ENCODE peak calls at places on chromosomes 4 and X, in eight cellular contexts. Y is T follicular helper cell; C is fibroblast of pulmonary artery; Z is stromal cell of bone marrow; A is stimulated activated CD8-positive, alpha-beta memory T cell treated with anti-CD3 and anti-CD28 coated beads, Interleukin-4, amount 100 ng/mL, for 24 hours; M is AML-193; E is NCI-H1105; P is SHP77. S is an unnamed sample.

GRCh38 chr4:53800741-53801140 is 209.5 kb upstream of the LNX1 start:
- DNase-seq in Y (no peak), C (no peak), Z (no peak), A (no peak), M (no peak), E (no peak), P (no peak), S (no peak)

GRCh38 chrX:11555759-11556158 is 110.0 kb downstream of the ARHGAP6 start:
- DNase-seq in Y (no peak), C (peak; percentile 23), Z (no peak), A (no peak), M (no peak), E (no peak), P (no peak), S (no peak)

GRCh38 chr4:186749611-186750281 is 26.1 kb upstream of the FAT1 start:
- DNase-seq in Y (no peak), C (no peak), Z (no peak), A (no peak), M (no peak), E (no peak), P (peak; percentile 55), S (no peak)

GRCh38 chr4:76993787-76994641 is 44.5 kb downstream of the SEPTIN11 start:
- DNase-seq in Y (peak; percentile 54), C (no peak), Z (no peak), A (no peak), M (no peak), E (no peak), P (peak; percentile 70), S (peak; percentile 25)

GRCh38 chr4:185811509-185812364 is at the start of gene SORBS2:
- DNase-seq in Y (no peak), C (peak; percentile 63), Z (peak; percentile 67), A (no peak), M (no peak), E (peak; percentile 40), P (peak; percentile 67), S (no peak)

GRCh38 chr4:16227462-16227868 is 1.2 kb upstream of the TAPT1 start:
- DNase-seq in Y (no peak), C (peak; percentile 33), Z (no peak), A (no peak), M (no peak), E (no peak), P (no peak), S (no peak)

GRCh38 chr4:1815096-1815996 is 22.3 kb downstream of the FGFR3 start:
- DNase-seq in Y (no peak), C (no peak), Z (no peak), A (no peak), M (no peak), E (no peak), P (no peak), S (no peak)

GRCh38 chrX:17499512-17499911 is 124.5 kb downstream of the NHS start:
- DNase-seq in Y (no peak), C (no peak), Z (no peak), A (no peak), M (no peak), E (no peak), P (no peak), S (no peak)

GRCh38 chr4:8402640-8403039 is 37.9 kb downstream of the ACOX3 start:
- DNase-seq in Y (no peak), C (no peak), Z (no peak), A (no peak), M (no peak), E (no peak), P (no peak), S (no peak)

GRCh38 chrX:45697591-45697990 is 496.9 kb upstream of the DIPK2B start:
- DNase-seq in Y (no peak), C (peak; percentile 89), Z (peak; percentile 77), A (no peak), M (no peak), E (no peak), P (no peak), S (no peak)

GRCh38 chr4:40478215-40478614 is 143.1 kb downstream of the CHRNA9 start:
- DNase-seq in Y (no peak), C (no peak), Z (no peak), A (no peak), M (no peak), E (no peak), P (no peak), S (no peak)

GRCh38 chr4:16573181-16573580 is 325.3 kb downstream of the LDB2 start:
- DNase-seq in Y (no peak), C (peak; percentile 40), Z (peak; percentile 52), A (no peak), M (no peak), E (no peak), P (no peak), S (no peak)

GRCh38 chr4:173012608-173013007 is 156.0 kb upstream of the GALNT7 start:
- DNase-seq in Y (no peak), C (no peak), Z (no peak), A (no peak), M (no peak), E (no peak), P (no peak), S (no peak)

GRCh38 chrX:14817559-14817958 is 55.3 kb downstream of the FANCB start:
- DNase-seq in Y (no peak), C (no peak), Z (no peak), A (no peak), M (no peak), E (no peak), P (no peak), S (no peak)

GRCh38 chrX:141176586-141177451 is at the start of gene LDOC1:
- DNase-seq in Y (peak; percentile 56), C (peak; percentile 74), Z (peak; percentile 45), A (peak; percentile 60), M (no peak), E (peak; percentile 66), P (peak; percentile 72), S (peak; percentile 67)

GRCh38 chr4:24322986-24323385 is 261.4 kb downstream of the DHX15 start:
- DNase-seq in Y (no peak), C (no peak), Z (peak; percentile 13), A (no peak), M (no peak), E (no peak), P (no peak), S (no peak)

GRCh38 chr4:143085224-143085623 is 99.5 kb upstream of the USP38 start:
- DNase-seq in Y (no peak), C (peak; percentile 15), Z (no peak), A (no peak), M (no peak), E (no peak), P (no peak), S (no peak)

GRCh38 chrX:53287493-53288138 is 6.2 kb upstream of the IQSEC2 start:
- DNase-seq in Y (no peak), C (peak; percentile 50), Z (peak; percentile 39), A (peak; percentile 11), M (peak; percentile 59), E (peak; percentile 36), P (peak; percentile 76), S (peak; percentile 9)

GRCh38 chr4:126775485-126776106 is 857.2 kb upstream of the INTU start:
- DNase-seq in Y (no peak), C (no peak), Z (no peak), A (no peak), M (no peak), E (no peak), P (no peak), S (no peak)

GRCh38 chr4:176229645-176230044 is 34.3 kb upstream of the SPATA4 start:
- DNase-seq in Y (no peak), C (no peak), Z (no peak), A (no peak), M (no peak), E (no peak), P (no peak), S (no peak)

GRCh38 chr4:141455651-141456050 is 180.7 kb upstream of the IL15 start:
- DNase-seq in Y (no peak), C (no peak), Z (no peak), A (no peak), M (no peak), E (no peak), P (no peak), S (no peak)

GRCh38 chr4:108301583-108302256 is 133.0 kb upstream of the LEF1 start:
- DNase-seq in Y (no peak), C (no peak), Z (no peak), A (no peak), M (no peak), E (no peak), P (no peak), S (no peak)

GRCh38 chr4:95061220-95061619 is 303.5 kb downstream of the BMPR1B start:
- DNase-seq in Y (no peak), C (peak; percentile 63), Z (no peak), A (no peak), M (no peak), E (no peak), P (no peak), S (no peak)

GRCh38 chr4:2286904-2287593 is 25.1 kb upstream of the MXD4 start:
- DNase-seq in Y (no peak), C (no peak), Z (no peak), A (no peak), M (no peak), E (no peak), P (no peak), S (no peak)

GRCh38 chrX:147550217-147550616 is 361.5 kb upstream of the FMR1 start:
- DNase-seq in Y (no peak), C (no peak), Z (no peak), A (no peak), M (peak; percentile 10), E (peak; percentile 34), P (peak; percentile 1), S (no peak)

GRCh38 chr4:188986271-188986689 is 847.0 kb downstream of the TRIML1 start:
- DNase-seq in Y (no peak), C (no peak), Z (peak; percentile 25), A (no peak), M (no peak), E (no peak), P (peak; percentile 64), S (no peak)

GRCh38 chrX:155048997-155049619 is 21.8 kb downstream of the CMC4 start:
- DNase-seq in Y (peak; percentile 31), C (peak; percentile 70), Z (peak; percentile 36), A (peak; percentile 7), M (peak; percentile 4), E (peak; percentile 32), P (peak; percentile 7), S (peak; percentile 48)

GRCh38 chrX:14362731-14363130 is 166.6 kb upstream of the GLRA2 start:
- DNase-seq in Y (no peak), C (peak; percentile 0), Z (no peak), A (no peak), M (no peak), E (no peak), P (no peak), S (no peak)

GRCh38 chrX:64580035-64580434 is 184.8 kb upstream of the MTMR8 start:
- DNase-seq in Y (no peak), C (no peak), Z (no peak), A (no peak), M (no peak), E (no peak), P (peak; percentile 53), S (no peak)

GRCh38 chr4:8593268-8594096 is 917 bp downstream of the CPZ start:
- DNase-seq in Y (no peak), C (no peak), Z (no peak), A (no peak), M (no peak), E (no peak), P (no peak), S (no peak)

GRCh38 chrX:46665232-46666162 is 91.9 kb downstream of the CHST7 start:
- DNase-seq in Y (no peak), C (no peak), Z (no peak), A (no peak), M (no peak), E (peak; percentile 67), P (no peak), S (no peak)

GRCh38 chrX:123964155-123964554 is 2.6 kb downstream of the STAG2 start:
- DNase-seq in Y (no peak), C (peak; percentile 41), Z (no peak), A (no peak), M (peak; percentile 14), E (no peak), P (no peak), S (no peak)

GRCh38 chr4:166143227-166143626 is 270.2 kb downstream of the TLL1 start:
- DNase-seq in Y (peak; percentile 3), C (peak; percentile 13), Z (peak; percentile 50), A (no peak), M (no peak), E (no peak), P (no peak), S (no peak)

GRCh38 chr4:107997794-107998193 is 8.1 kb downstream of the HADH start:
- DNase-seq in Y (no peak), C (no peak), Z (no peak), A (no peak), M (no peak), E (no peak), P (no peak), S (no peak)

S was measured in CD4-positive, alpha-beta T cell.